ENCODE peak calls at places on chromosomes 1 and 21, in nine cellular contexts. D is mesothelial cell of epicardium; E is M059J; B is HTR-8/SVneo; P is D341Med; T is stimulated activated CD4-positive, alpha-beta T cell treated with anti-CD3 and anti-CD28 coated beads, Interleukin-15, amount 100 ng/mL, for 1 hour; U is activated T-helper 1 cell treated with Interleukin-2 at 50 U/mL for 16 hours; J is activated CD4-positive, alpha-beta memory T cell treated with anti-CD3 and anti-CD28 coated beads, Interleukin-2, amount 10 ng/mL, durations not matched to agents 7 days and 5 days; Y is H54. H is an unnamed sample.

GRCh38 chr1:89356658-89357400 is 7.0 kb upstream of the GBP6 start:
- DNase-seq in D (no peak), E (peak), B (no peak), P (no peak), T (no peak), U (no peak), J (no peak), Y (peak), H (no peak)

GRCh38 chr1:180282401-180282800 is 52.3 kb downstream of the LHX4 start:
- DNase-seq in D (no peak), E (no peak), B (no peak), P (peak), T (no peak), U (no peak), J (no peak), Y (no peak), H (no peak)

GRCh38 chr1:110879758-110880606 is 7.0 kb downstream of the CD53 start:
- DNase-seq in D (no peak), E (peak), B (no peak), P (no peak), T (peak), U (peak), J (peak), Y (no peak), H (no peak)

GRCh38 chr21:43659136-43660000 is at the start of the genes HSF2BP and RRP1B:
- DNase-seq in D (peak), E (peak), B (peak), P (peak), T (peak), U (peak), J (peak), Y (peak), H (peak)

GRCh38 chr1:46673749-46674182 is 2.1 kb downstream of the TEX38 start:
- DNase-seq in D (no peak), E (peak), B (peak), P (no peak), T (no peak), U (no peak), J (peak), Y (peak), H (no peak)

GRCh38 chr1:7644906-7645750 is 126.0 kb upstream of the VAMP3 start:
- DNase-seq in D (no peak), E (peak), B (no peak), P (no peak), T (no peak), U (no peak), J (no peak), Y (peak), H (no peak)

GRCh38 chr1:246155923-246156322 is 351.2 kb downstream of the SMYD3 start:
- DNase-seq in D (no peak), E (peak), B (peak), P (no peak), T (no peak), U (no peak), J (no peak), Y (no peak), H (no peak)

GRCh38 chr1:113027449-113027848 is 45.5 kb upstream of the LRIG2 start:
- DNase-seq in D (no peak), E (no peak), B (no peak), P (no peak), T (no peak), U (no peak), J (no peak), Y (no peak), H (no peak)

GRCh38 chr1:119372493-119373086 is 4.0 kb downstream of the HAO2 start:
- DNase-seq in D (no peak), E (peak), B (peak), P (no peak), T (no peak), U (no peak), J (no peak), Y (no peak), H (no peak)